ENCODE peak calls at places on chromosomes 4 and X, in seven cellular contexts. O, Q, B, J, S, A and P are unnamed samples.

GRCh38 chrX:47595701-47596655 is 13.7 kb downstream of the TIMP1 start:
- ATAC-seq in O (peak), Q (peak), B (peak), J (no peak), S (peak), A (no peak), P (no peak)

GRCh38 chr4:82890602-82890912 is 396 bp downstream of the SEC31A start:
- ATAC-seq in O (no peak), Q (peak), B (no peak), J (peak), S (no peak), A (peak), P (peak)

GRCh38 chr4:6734165-6734786 is 18.3 kb downstream of the BLOC1S4 start:
- ATAC-seq in O (no peak), Q (no peak), B (no peak), J (no peak), S (no peak), A (no peak), P (no peak)

GRCh38 chr4:20662851-20663250 is 37.4 kb upstream of the PACRGL start:
- ATAC-seq in O (no peak), Q (no peak), B (no peak), J (no peak), S (no peak), A (no peak), P (peak)

GRCh38 chr4:4425696-4426095 is 38.8 kb downstream of the NSG1 start:
- ATAC-seq in O (no peak), Q (peak), B (no peak), J (no peak), S (peak), A (no peak), P (no peak)

GRCh38 chr4:88744609-88745008 is 47.0 kb upstream of the NAP1L5 start:
- ATAC-seq in O (no peak), Q (no peak), B (no peak), J (no peak), S (peak), A (no peak), P (no peak)

GRCh38 chr4:64911846-64912245 is 502.6 kb upstream of the TECRL start:
- ATAC-seq in O (no peak), Q (no peak), B (no peak), J (no peak), S (no peak), A (no peak), P (no peak)

GRCh38 chrX:69082055-69082752 is 83.0 kb downstream of the PJA1 start:
- ATAC-seq in O (no peak), Q (no peak), B (no peak), J (no peak), S (no peak), A (no peak), P (no peak)

GRCh38 chrX:33045882-33046281 is 165.5 kb downstream of the DMD start:
- ATAC-seq in O (no peak), Q (peak), B (no peak), J (no peak), S (peak), A (no peak), P (no peak)

GRCh38 chrX:104310084-104310483 is 55.4 kb upstream of the ESX1 start:
- ATAC-seq in O (no peak), Q (no peak), B (peak), J (no peak), S (no peak), A (peak), P (peak)

GRCh38 chr4:145436114-145436513 is 45.5 kb upstream of the SMAD1 start:
- ATAC-seq in O (no peak), Q (peak), B (no peak), J (no peak), S (peak), A (no peak), P (no peak)

GRCh38 chr4:8350841-8351461 is 81.4 kb downstream of the HTRA3 start:
- ATAC-seq in O (no peak), Q (no peak), B (no peak), J (no peak), S (no peak), A (no peak), P (no peak)

GRCh38 chr4:13567125-13567524 is 22.8 kb upstream of the NKX3-2 start:
- ATAC-seq in O (no peak), Q (no peak), B (no peak), J (no peak), S (no peak), A (no peak), P (no peak)